ENCODE peak calls at places on chromosomes 7 and 10, in ten cellular contexts. H is lung, Y is vagina, C is GM12865, R is small intestine, B is AG04450, I is mammary epithelial cell, J is fibroblast of the aortic adventitia, U is PC-3, P is body of pancreas. A is an unnamed sample.

GRCh38 chr10:117074621-117075020 is 63.4 kb downstream of the VAX1 start:
- DNase-seq in H (no peak), Y (no peak), C (no peak), R (peak; percentile 5), B (no peak), I (peak; percentile 16), J (no peak), U (peak; percentile 48), P (no peak), A (no peak)

GRCh38 chr10:4353964-4354363 is 472.0 kb upstream of the AKR1E2 start:
- DNase-seq in H (no peak), Y (no peak), C (no peak), R (no peak), B (no peak), I (peak; percentile 83), J (peak; percentile 78), U (peak; percentile 81), P (no peak), A (peak; percentile 80)

GRCh38 chr7:37510043-37510634 is 61.5 kb upstream of the ELMO1 start:
- DNase-seq in H (no peak), Y (no peak), C (peak; percentile 42), R (no peak), B (no peak), I (no peak), J (peak; percentile 4), U (peak; percentile 11), P (no peak), A (peak; percentile 17)

GRCh38 chr7:45184326-45185027 is 26.9 kb downstream of the RAMP3 start:
- DNase-seq in H (no peak), Y (peak; percentile 85), C (no peak), R (no peak), B (no peak), I (no peak), J (no peak), U (no peak), P (no peak), A (no peak)

GRCh38 chr7:22651534-22652243 is 75.3 kb upstream of the IL6 start:
- DNase-seq in H (no peak), Y (no peak), C (no peak), R (no peak), B (no peak), I (peak; percentile 57), J (peak; percentile 77), U (peak; percentile 74), P (no peak), A (peak; percentile 90)

GRCh38 chr10:18279202-18279601 is 139.0 kb downstream of the CACNB2 start:
- DNase-seq in H (no peak), Y (no peak), C (no peak), R (no peak), B (no peak), I (peak; percentile 21), J (peak; percentile 76), U (no peak), P (no peak), A (peak; percentile 76)

GRCh38 chr10:100370561-100370975 is 23.5 kb downstream of the SCD start:
- DNase-seq in H (no peak), Y (no peak), C (no peak), R (peak; percentile 70), B (no peak), I (peak; percentile 84), J (peak; percentile 57), U (peak; percentile 60), P (peak; percentile 47), A (peak; percentile 79)

GRCh38 chr10:84205853-84206513 is 11.6 kb downstream of the CDHR1 start:
- DNase-seq in H (no peak), Y (no peak), C (no peak), R (peak; percentile 29), B (no peak), I (no peak), J (no peak), U (no peak), P (no peak), A (no peak)

GRCh38 chr10:126576336-126576735 is 94.2 kb downstream of the C10orf90 start:
- DNase-seq in H (no peak), Y (no peak), C (no peak), R (no peak), B (no peak), I (no peak), J (peak; percentile 13), U (no peak), P (no peak), A (peak; percentile 65)

GRCh38 chr7:133789951-133790350 is 337.2 kb upstream of the LRGUK start:
- DNase-seq in H (no peak), Y (no peak), C (no peak), R (no peak), B (no peak), I (peak; percentile 62), J (no peak), U (peak; percentile 66), P (no peak), A (no peak)

GRCh38 chr10:64196638-64197315 is 675.6 kb downstream of the REEP3 start:
- DNase-seq in H (no peak), Y (no peak), C (no peak), R (no peak), B (no peak), I (no peak), J (no peak), U (no peak), P (no peak), A (no peak)

GRCh38 chr7:56157238-56157790 is 41.1 kb upstream of the NUPR2 start:
- DNase-seq in H (no peak), Y (no peak), C (no peak), R (no peak), B (no peak), I (no peak), J (no peak), U (no peak), P (no peak), A (no peak)

GRCh38 chr10:31315453-31315852 is 3.6 kb upstream of the ZEB1 start:
- DNase-seq in H (no peak), Y (no peak), C (no peak), R (no peak), B (no peak), I (peak; percentile 54), J (peak; percentile 77), U (peak; percentile 77), P (no peak), A (peak; percentile 93)

GRCh38 chr7:12174931-12175330 is 36.2 kb upstream of the TMEM106B start:
- DNase-seq in H (no peak), Y (no peak), C (no peak), R (no peak), B (no peak), I (no peak), J (no peak), U (peak; percentile 73), P (no peak), A (no peak)

GRCh38 chr10:19815478-19816419 is 483 bp upstream of the PLXDC2 start:
- DNase-seq in H (peak; percentile 69), Y (no peak), C (no peak), R (peak; percentile 50), B (peak; percentile 16), I (peak; percentile 83), J (no peak), U (no peak), P (peak; percentile 40), A (peak; percentile 42)

GRCh38 chr7:51878869-51879268 is 562.3 kb upstream of the COBL start:
- DNase-seq in H (no peak), Y (no peak), C (no peak), R (no peak), B (no peak), I (no peak), J (no peak), U (no peak), P (no peak), A (no peak)

GRCh38 chr10:104824378-104825006 is 183.4 kb downstream of the SORCS3 start:
- DNase-seq in H (no peak), Y (no peak), C (peak; percentile 41), R (no peak), B (no peak), I (peak; percentile 39), J (peak; percentile 37), U (peak; percentile 25), P (no peak), A (peak; percentile 17)

GRCh38 chr10:6211341-6212265 is 8.9 kb downstream of the PFKFB3 start:
- DNase-seq in H (no peak), Y (no peak), C (no peak), R (no peak), B (no peak), I (no peak), J (peak; percentile 72), U (no peak), P (peak; percentile 39), A (peak; percentile 53)
- H3K4me3 ChIP-seq in H (no peak overlapping the region), Y (no peak overlapping the region), C (no peak overlapping the region), R (no peak overlapping the region), B (no peak overlapping the region), I (no peak overlapping the region), J (peak overlapping the region; percentile 17), U (no peak overlapping the region), P (no peak overlapping the region), A (no peak overlapping the region)

GRCh38 chr7:6250364-6250833 is 22.0 kb downstream of the CYTH3 start:
- DNase-seq in H (no peak), Y (no peak), C (peak; percentile 85), R (no peak), B (no peak), I (peak; percentile 95), J (no peak), U (no peak), P (no peak), A (peak; percentile 69)

GRCh38 chr7:6251653-6252052 is 20.8 kb downstream of the CYTH3 start:
- DNase-seq in H (no peak), Y (no peak), C (no peak), R (no peak), B (no peak), I (no peak), J (no peak), U (no peak), P (no peak), A (no peak)

GRCh38 chr7:6254891-6255290 is 17.5 kb downstream of the CYTH3 start:
- DNase-seq in H (no peak), Y (no peak), C (no peak), R (no peak), B (no peak), I (no peak), J (peak; percentile 45), U (no peak), P (no peak), A (no peak)

GRCh38 chr7:6252748-6253147 is 19.7 kb downstream of the CYTH3 start:
- DNase-seq in H (no peak), Y (no peak), C (no peak), R (no peak), B (no peak), I (peak; percentile 16), J (peak; percentile 73), U (no peak), P (no peak), A (peak; percentile 58)

GRCh38 chr7:6252310-6252709 is 20.1 kb downstream of the CYTH3 start:
- DNase-seq in H (no peak), Y (no peak), C (no peak), R (no peak), B (no peak), I (peak; percentile 79), J (peak; percentile 59), U (no peak), P (no peak), A (peak; percentile 66)
- H3K4me3 ChIP-seq in H (no peak overlapping the region), Y (no peak overlapping the region), C (no peak overlapping the region), R (no peak overlapping the region), B (no peak overlapping the region), I (peak overlapping the region; percentile 12), J (no peak overlapping the region), U (no peak overlapping the region), P (no peak overlapping the region), A (no peak overlapping the region)

GRCh38 chr10:12195603-12196506 is at the start of the genes CDC123 and NUDT5:
- DNase-seq in H (peak; percentile 89), Y (no peak), C (peak; percentile 92), R (peak; percentile 91), B (peak; percentile 66), I (peak; percentile 89), J (peak; percentile 92), U (peak; percentile 72), P (peak; percentile 78), A (peak; percentile 89)
- H3K4me3 ChIP-seq in H (peak within 1 kb of the TSS; percentile 79), Y (peak within 1 kb of the TSS; percentile 79), C (peak within 1 kb of the TSS; percentile 68), R (peak within 1 kb of the TSS; percentile 76), B (peak within 1 kb of the TSS; percentile 99), I (peak within 1 kb of the TSS; percentile 77), J (peak within 1 kb of the TSS; percentile 99), U (peak within 1 kb of the TSS; percentile 98), P (peak within 1 kb of the TSS; percentile 93), A (peak within 1 kb of the TSS; percentile 97)

GRCh38 chr7:111756687-111757178 is 194.4 kb upstream of the IMMP2L start:
- DNase-seq in H (peak; percentile 64), Y (no peak), C (no peak), R (no peak), B (peak; percentile 18), I (peak; percentile 23), J (peak; percentile 83), U (no peak), P (peak; percentile 19), A (peak; percentile 87)
- H3K4me3 ChIP-seq in H (no peak overlapping the region), Y (no peak overlapping the region), C (no peak overlapping the region), R (no peak overlapping the region), B (peak overlapping the region; percentile 35), I (no peak overlapping the region), J (no peak overlapping the region), U (no peak overlapping the region), P (no peak overlapping the region), A (peak overlapping the region; percentile 0)